ENCODE peak calls at places on chromosome 19, in nine cellular contexts. H, R, N, X, A, B, E, G and T are unnamed samples.

GRCh38 chr19:39409886-39410619 is 2.4 kb upstream of the PLEKHG2 start:
- DNase-seq in E (peak; percentile 44), H (no peak), N (no peak), X (peak; percentile 78), B (peak; percentile 75), G (peak; percentile 49), A (no peak), R (peak; percentile 80), T (peak; percentile 93)

GRCh38 chr19:3378352-3379146 is 12.2 kb downstream of the NFIC start:
- DNase-seq in A (no peak), N (no peak), X (no peak), G (no peak), E (no peak), B (no peak), H (no peak), R (no peak), T (no peak)

GRCh38 chr19:925087-925911 is 536 bp upstream of the ARID3A start:
- DNase-seq in N (peak; percentile 75), E (peak; percentile 90), A (peak; percentile 75), B (peak; percentile 83), R (peak; percentile 73), X (peak; percentile 67), G (peak; percentile 66), H (peak; percentile 81), T (peak; percentile 93)

GRCh38 chr19:46732172-46732938 is 13.5 kb upstream of the FKRP start:
- DNase-seq in H (no peak), E (peak; percentile 54), A (no peak), X (no peak), B (no peak), N (no peak), G (no peak), R (no peak), T (peak; percentile 42)

GRCh38 chr19:44003461-44004134 is 841 bp downstream of the ZNF230 start:
- DNase-seq in H (no peak), G (no peak), R (no peak), E (peak; percentile 37), X (no peak), B (no peak), N (peak; percentile 18), A (no peak), T (no peak)

GRCh38 chr19:48798937-48799336 is 11.9 kb downstream of the BCAT2 start:
- DNase-seq in H (no peak), R (no peak), N (no peak), X (no peak), B (no peak), A (no peak), G (no peak), E (peak; percentile 13), T (no peak)

GRCh38 chr19:35090795-35091214 is 24.8 kb upstream of the FXYD3 start:
- DNase-seq in G (no peak), E (no peak), H (no peak), R (no peak), B (no peak), N (no peak), A (no peak), X (no peak), T (no peak)

GRCh38 chr19:17043744-17044143 is 17.1 kb upstream of the CPAMD8 start:
- DNase-seq in R (no peak), N (no peak), H (no peak), E (no peak), X (no peak), B (no peak), G (no peak), A (no peak), T (no peak)

GRCh38 chr19:55172741-55173140 is 6.3 kb upstream of the DNAAF3 start:
- DNase-seq in X (no peak), B (no peak), H (no peak), E (peak; percentile 82), R (no peak), G (no peak), N (peak; percentile 57), A (peak; percentile 93), T (no peak)

GRCh38 chr19:31054430-31054829 is 294.8 kb downstream of the TSHZ3 start:
- DNase-seq in X (peak; percentile 14), R (peak; percentile 23), N (peak; percentile 65), B (no peak), H (peak; percentile 84), G (peak; percentile 18), E (peak; percentile 78), A (no peak), T (no peak)

GRCh38 chr19:2624537-2625091 is 77.9 kb downstream of the GNG7 start:
- DNase-seq in R (no peak), N (no peak), A (no peak), E (no peak), X (no peak), H (no peak), G (no peak), B (no peak), T (peak; percentile 79)

GRCh38 chr19:384801-385169 is 24.2 kb downstream of the C2CD4C start:
- DNase-seq in A (no peak), H (no peak), N (no peak), X (no peak), G (no peak), B (no peak), E (no peak), R (no peak), T (no peak)

GRCh38 chr19:29287061-29287460 is 74.1 kb upstream of the UQCRFS1 start:
- DNase-seq in G (no peak), A (no peak), R (no peak), E (no peak), X (no peak), H (no peak), B (no peak), N (no peak), T (no peak)

GRCh38 chr19:49533551-49534488 is 6.0 kb downstream of the RCN3 start:
- DNase-seq in H (no peak), X (peak; percentile 82), B (peak; percentile 71), A (peak; percentile 52), E (peak; percentile 54), N (no peak), G (peak; percentile 85), R (peak; percentile 79), T (peak; percentile 91)

GRCh38 chr19:18895038-18895827 is 725 bp downstream of the CERS1 start:
- DNase-seq in R (no peak), E (peak; percentile 66), A (peak; percentile 17), X (no peak), H (no peak), B (no peak), N (peak; percentile 42), G (no peak), T (no peak)

GRCh38 chr19:5418676-5419075 is 36.5 kb upstream of the ZNRF4 start:
- DNase-seq in G (no peak), R (no peak), H (no peak), X (no peak), B (no peak), N (no peak), A (no peak), E (no peak), T (no peak)

GRCh38 chr19:16207063-16207462 is 9.4 kb downstream of the AP1M1 start:
- DNase-seq in G (no peak), R (no peak), A (no peak), E (no peak), B (no peak), H (no peak), X (no peak), N (no peak), T (no peak)

GRCh38 chr19:48390188-48391099 is 907 bp downstream of the KDELR1 start:
- DNase-seq in H (no peak), B (peak; percentile 61), R (peak; percentile 62), E (peak; percentile 68), A (peak; percentile 29), X (peak; percentile 58), N (peak; percentile 59), G (peak; percentile 53), T (peak; percentile 85)

GRCh38 chr19:40321076-40321475 is 27.1 kb downstream of the C19orf47 start:
- DNase-seq in N (no peak), G (no peak), R (no peak), X (no peak), B (no peak), E (no peak), A (no peak), H (no peak), T (no peak)

GRCh38 chr19:4636151-4636717 is 3.1 kb upstream of the TNFAIP8L1 start:
- DNase-seq in E (peak; percentile 64), A (peak; percentile 37), H (no peak), X (peak; percentile 73), R (peak; percentile 72), G (peak; percentile 76), B (peak; percentile 59), N (peak; percentile 18), T (peak; percentile 87)

GRCh38 chr19:3375221-3376088 is 9.1 kb downstream of the NFIC start:
- DNase-seq in A (peak; percentile 35), H (no peak), X (no peak), E (peak; percentile 37), G (no peak), B (peak; percentile 71), R (no peak), N (no peak), T (peak; percentile 89)

GRCh38 chr19:48443262-48443661 is 2.5 kb upstream of the GRWD1 start:
- DNase-seq in E (no peak), R (no peak), G (no peak), N (no peak), B (no peak), X (no peak), H (no peak), A (no peak), T (no peak)

GRCh38 chr19:40691421-40692211 is 1.2 kb upstream of the NUMBL start:
- DNase-seq in R (no peak), X (no peak), G (no peak), E (no peak), B (no peak), N (no peak), A (no peak), H (no peak), T (no peak)

GRCh38 chr19:16892438-16892837 is 3.6 kb downstream of the F2RL3 start:
- DNase-seq in A (no peak), H (no peak), N (no peak), X (no peak), B (no peak), R (no peak), G (no peak), E (no peak), T (no peak)

GRCh38 chr19:5850743-5851293 is 431 bp downstream of the FUT3 start:
- DNase-seq in A (peak; percentile 44), G (no peak), X (no peak), H (no peak), R (no peak), B (peak; percentile 84), E (peak; percentile 42), N (peak; percentile 74), T (no peak)

GRCh38 chr19:46426506-46427162 is 2.1 kb downstream of the PNMA8C start:
- DNase-seq in G (no peak), B (peak; percentile 60), X (no peak), E (peak; percentile 77), H (no peak), A (peak; percentile 41), N (peak; percentile 16), R (peak; percentile 10), T (peak; percentile 87)

GRCh38 chr19:46529622-46530451 is 34.2 kb upstream of the PNMA8B start:
- DNase-seq in E (peak; percentile 60), N (peak; percentile 44), G (peak; percentile 66), H (no peak), A (peak; percentile 44), B (peak; percentile 67), X (peak; percentile 65), R (peak; percentile 71), T (peak; percentile 77)